ENCODE peak calls at places on chromosomes 12 and 14, in four cellular contexts. One of them, this sample, is unnamed.

GRCh38 chr12:91108196-91108595 is 3.1 kb downstream of the LUM start:
- DNase-seq in HepG2: no peak
- DNase-seq in K562: no peak
- DNase-seq in GM12878: no peak
- DNase-seq in this sample: no peak

GRCh38 chr14:34826661-34827060 is 48.5 kb downstream of the BAZ1A start:
- DNase-seq in HepG2: no peak
- DNase-seq in K562: no peak
- DNase-seq in GM12878: no peak
- DNase-seq in this sample: no peak

GRCh38 chr12:124641591-124641990 is 74.2 kb upstream of the NCOR2 start:
- DNase-seq in HepG2: no peak
- DNase-seq in K562: no peak
- DNase-seq in GM12878: no peak
- DNase-seq in this sample: no peak

GRCh38 chr12:71057330-71057729 is 100.5 kb downstream of the TSPAN8 start:
- DNase-seq in HepG2: no peak
- DNase-seq in K562: no peak
- DNase-seq in GM12878: no peak
- DNase-seq in this sample: no peak

GRCh38 chr12:123085730-123086487 is 65.0 kb downstream of the PITPNM2 start:
- DNase-seq in HepG2: peak; percentile 68
- DNase-seq in K562: no peak
- DNase-seq in GM12878: no peak
- DNase-seq in this sample: no peak

GRCh38 chr12:57205186-57205585 is 11.4 kb upstream of the NXPH4 start:
- DNase-seq in HepG2: no peak
- DNase-seq in K562: no peak
- DNase-seq in GM12878: no peak
- DNase-seq in this sample: no peak

GRCh38 chr14:93981316-93981715 is 4.9 kb upstream of the ASB2 start:
- DNase-seq in HepG2: no peak
- DNase-seq in K562: no peak
- DNase-seq in GM12878: no peak
- DNase-seq in this sample: no peak

GRCh38 chr12:70255311-70255710 is 12.1 kb downstream of the CNOT2 start:
- DNase-seq in HepG2: no peak
- DNase-seq in K562: no peak
- DNase-seq in GM12878: no peak
- DNase-seq in this sample: no peak

GRCh38 chr12:32139064-32139421 is 32.4 kb downstream of the BICD1 start:
- DNase-seq in HepG2: no peak
- DNase-seq in K562: no peak
- DNase-seq in GM12878: peak; percentile 92
- DNase-seq in this sample: no peak

GRCh38 chr14:96400495-96400894 is 8.6 kb downstream of the AK7 start:
- DNase-seq in HepG2: no peak
- DNase-seq in K562: no peak
- DNase-seq in GM12878: no peak
- DNase-seq in this sample: no peak

GRCh38 chr12:22529281-22530060 is 14.9 kb downstream of the C2CD5 start:
- DNase-seq in HepG2: peak; percentile 59
- DNase-seq in K562: peak; percentile 24
- DNase-seq in GM12878: no peak
- DNase-seq in this sample: no peak

GRCh38 chr12:29278673-29279420 is 102.1 kb downstream of the ERGIC2 start:
- DNase-seq in HepG2: no peak
- DNase-seq in K562: no peak
- DNase-seq in GM12878: no peak
- DNase-seq in this sample: no peak

GRCh38 chr12:29283969-29284368 is 97.0 kb downstream of the ERGIC2 start:
- DNase-seq in HepG2: no peak
- DNase-seq in K562: no peak
- DNase-seq in GM12878: no peak
- DNase-seq in this sample: no peak

GRCh38 chr12:29286081-29286800 is 94.7 kb downstream of the ERGIC2 start:
- DNase-seq in HepG2: no peak
- DNase-seq in K562: no peak
- DNase-seq in GM12878: no peak
- DNase-seq in this sample: no peak

GRCh38 chr12:29287622-29288021 is 93.3 kb downstream of the ERGIC2 start:
- DNase-seq in HepG2: no peak
- DNase-seq in K562: no peak
- DNase-seq in GM12878: no peak
- DNase-seq in this sample: no peak

DNA sequence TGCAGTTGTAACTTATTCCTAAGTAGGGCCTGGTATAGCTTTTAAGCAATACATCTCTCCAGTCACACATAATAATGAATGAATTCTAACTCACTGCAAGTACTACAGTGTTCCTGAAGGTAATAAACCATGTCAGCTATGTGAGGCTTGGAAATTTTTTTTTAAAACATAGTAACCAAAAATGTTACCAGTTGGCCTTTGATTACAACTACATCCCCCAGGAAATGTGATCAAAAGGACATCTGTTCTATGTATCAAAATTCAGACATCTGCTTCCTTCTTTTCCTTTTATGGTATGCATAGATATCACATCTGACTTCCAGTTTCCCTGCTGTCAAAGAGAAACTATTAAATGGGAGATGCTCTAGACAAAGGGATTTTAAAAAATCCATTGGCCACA is 98.5 kb downstream of the ERGIC2 start:
- DNase-seq in HepG2: no peak
- DNase-seq in K562: no peak
- DNase-seq in GM12878: no peak
- DNase-seq in this sample: no peak
- TF ChIP-seq ETV6 in HepG2: no peak
- TF ChIP-seq ETV6 in K562: no peak
- TF ChIP-seq ETV6 in GM12878: no peak
- TF ChIP-seq ETV6 in this sample: no peak

GRCh38 chr12:52527121-52527800 is 7.1 kb upstream of the KRT5 start:
- DNase-seq in HepG2: no peak
- DNase-seq in K562: no peak
- DNase-seq in GM12878: no peak
- DNase-seq in this sample: no peak
- TF ChIP-seq ETV6 in HepG2: no peak
- TF ChIP-seq ETV6 in K562: no peak
- TF ChIP-seq ETV6 in GM12878: no peak
- TF ChIP-seq ETV6 in this sample: no peak

DNA sequence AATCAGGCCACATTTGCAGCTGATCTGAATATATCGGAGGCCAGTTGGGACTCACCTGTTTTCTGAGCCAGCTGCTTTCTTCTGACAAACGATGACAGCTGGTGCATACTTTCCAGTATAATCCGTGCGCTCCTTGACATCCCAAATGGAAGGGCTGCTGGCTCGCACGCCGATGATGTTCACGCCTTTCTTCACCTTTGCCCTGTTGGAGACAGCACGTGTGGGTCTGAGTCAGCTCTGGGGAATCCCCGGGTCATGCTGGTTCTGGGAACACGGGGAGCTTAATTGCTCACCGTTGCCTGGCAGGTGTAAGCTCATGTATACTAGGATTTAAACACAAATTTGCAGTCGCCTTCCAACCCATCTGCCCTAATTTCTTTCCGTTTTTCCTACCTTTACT is 372.8 kb downstream of the TMEM132D start:
- DNase-seq in HepG2: peak; percentile 2
- DNase-seq in K562: no peak
- DNase-seq in GM12878: no peak
- DNase-seq in this sample: no peak
- TF ChIP-seq ETV6 in HepG2: no peak
- TF ChIP-seq ETV6 in K562: no peak
- TF ChIP-seq ETV6 in GM12878: no peak
- TF ChIP-seq ETV6 in this sample: no peak

GRCh38 chr14:59277659-59278058 is 89.2 kb downstream of the DAAM1 start:
- DNase-seq in HepG2: no peak
- DNase-seq in K562: peak; percentile 24
- DNase-seq in GM12878: no peak
- DNase-seq in this sample: no peak

GRCh38 chr14:59275668-59276067 is 87.2 kb downstream of the DAAM1 start:
- DNase-seq in HepG2: peak; percentile 66
- DNase-seq in K562: no peak
- DNase-seq in GM12878: peak; percentile 78
- DNase-seq in this sample: no peak

GRCh38 chr14:59274991-59275391 is 86.5 kb downstream of the DAAM1 start:
- DNase-seq in HepG2: no peak
- DNase-seq in K562: no peak
- DNase-seq in GM12878: peak; percentile 67
- DNase-seq in this sample: no peak

GRCh38 chr14:59278111-59278510 is 89.6 kb downstream of the DAAM1 start:
- DNase-seq in HepG2: peak; percentile 91
- DNase-seq in K562: peak; percentile 29
- DNase-seq in GM12878: no peak
- DNase-seq in this sample: no peak

DNA sequence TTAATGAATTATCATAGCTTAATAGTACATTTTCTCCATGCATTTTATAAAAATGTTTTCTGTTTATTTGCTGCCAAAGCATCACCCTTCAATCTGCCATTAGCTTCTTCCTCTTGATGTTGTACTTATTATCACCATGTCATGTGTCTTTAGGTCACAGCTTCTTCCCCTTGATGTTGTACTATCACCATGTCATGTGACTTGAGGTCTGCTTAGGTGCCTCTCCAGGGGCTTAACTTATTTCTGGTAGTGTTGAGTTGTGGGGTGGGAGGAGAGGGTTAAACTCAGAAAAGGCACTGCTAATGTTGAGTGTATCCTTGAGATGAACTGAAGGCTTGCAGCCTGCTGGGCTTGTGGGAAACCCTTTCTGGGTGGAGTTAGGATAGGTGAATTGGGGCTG is 87.8 kb downstream of the DAAM1 start:
- DNase-seq in HepG2: no peak
- DNase-seq in K562: no peak
- DNase-seq in GM12878: no peak
- DNase-seq in this sample: no peak
- TF ChIP-seq ETV6 in HepG2: no peak
- TF ChIP-seq ETV6 in K562: no peak
- TF ChIP-seq ETV6 in GM12878: no peak
- TF ChIP-seq ETV6 in this sample: no peak

GRCh38 chr12:12538535-12538934 is 24.1 kb downstream of the DUSP16 start:
- DNase-seq in HepG2: no peak
- DNase-seq in K562: no peak
- DNase-seq in GM12878: no peak
- DNase-seq in this sample: no peak
- TF ChIP-seq ETV6 in HepG2: no peak
- TF ChIP-seq ETV6 in K562: no peak
- TF ChIP-seq ETV6 in GM12878: no peak
- TF ChIP-seq ETV6 in this sample: no peak

DNA sequence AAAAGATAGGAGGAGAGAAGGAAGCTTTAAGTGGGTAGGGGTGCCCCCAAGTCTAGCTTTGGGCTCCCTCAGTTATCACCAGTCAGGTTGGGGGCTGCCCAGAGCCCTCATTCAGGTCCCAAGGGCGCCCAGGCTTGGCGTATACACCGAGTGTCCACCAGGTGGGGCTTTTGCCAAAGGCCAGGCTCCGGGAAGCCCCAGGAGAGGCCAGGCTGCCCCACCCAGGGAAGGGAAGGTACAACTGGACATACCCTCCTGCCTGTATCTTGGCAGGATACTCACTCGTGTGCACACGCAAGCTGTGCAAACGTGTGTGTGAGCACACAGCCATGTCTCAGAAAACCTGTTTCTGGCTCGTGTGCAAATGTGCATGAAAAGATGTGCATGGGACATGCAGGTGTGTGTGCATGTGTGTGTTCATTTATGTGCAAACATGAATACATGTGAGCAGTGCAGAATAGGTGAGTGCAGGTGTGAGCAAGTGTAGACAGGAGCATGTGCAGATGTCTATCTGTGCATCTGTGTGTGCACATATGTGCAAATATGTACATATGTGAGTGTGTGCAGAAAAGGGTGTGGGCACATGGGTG is 103.9 kb upstream of the MYL2 start:
- DNase-seq in HepG2: peak; percentile 44
- DNase-seq in K562: peak; percentile 78
- DNase-seq in GM12878: peak; percentile 4
- DNase-seq in this sample: peak; percentile 84
- TF ChIP-seq ETV6 in HepG2: no peak
- TF ChIP-seq ETV6 in K562: no peak
- TF ChIP-seq ETV6 in GM12878: no peak
- TF ChIP-seq ETV6 in this sample: no peak